ENCODE peak calls at places on chromosomes 3 and 15, in four cellular contexts. B, E, D and S are unnamed samples.

GRCh38 chr3:377158-377561 is 180.6 kb downstream of the CHL1 start:
- DNase-seq in D (no peak), E (no peak), B (no peak), S (peak)

GRCh38 chr15:50046868-50047267 is 72.2 kb downstream of the ATP8B4 start:
- DNase-seq in B (no peak), E (peak), D (no peak), S (peak)

GRCh38 chr3:55688154-55688553 is 201.0 kb upstream of the WNT5A start:
- DNase-seq in E (no peak), B (no peak), D (no peak), S (no peak)

GRCh38 chr3:175155172-175155571 is 296.0 kb downstream of the NAALADL2 start:
- DNase-seq in B (no peak), D (no peak), E (no peak), S (no peak)

GRCh38 chr15:90665288-90666134 is 51.6 kb upstream of the BLM start:
- DNase-seq in B (peak), D (no peak), E (peak), S (peak)

GRCh38 chr15:70095387-70096214 is 2.1 kb downstream of the TLE3 start:
- DNase-seq in E (no peak), B (peak), D (no peak), S (no peak)

GRCh38 chr3:151903501-151903991 is 30.1 kb downstream of the SUCNR1 start:
- DNase-seq in B (no peak), D (no peak), E (peak), S (peak)

GRCh38 chr15:80478075-80478474 is 73.9 kb downstream of the ARNT2 start:
- DNase-seq in E (peak), D (no peak), B (no peak), S (peak)

GRCh38 chr3:38579551-38580449 is 69.7 kb downstream of the SCN5A start:
- DNase-seq in E (no peak), D (no peak), B (peak), S (peak)

GRCh38 chr3:54374214-54374855 is 252.0 kb downstream of the CACNA2D3 start:
- DNase-seq in B (peak), D (no peak), E (no peak), S (no peak)

GRCh38 chr3:188239577-188239976 is 85.6 kb downstream of the LPP start:
- DNase-seq in D (no peak), B (no peak), E (no peak), S (no peak)

GRCh38 chr3:65778966-65779365 is 259.8 kb downstream of the MAGI1 start:
- DNase-seq in D (no peak), B (no peak), E (no peak), S (no peak)

GRCh38 chr15:34337557-34338306 is at the start of gene SLC12A6:
- DNase-seq in B (peak), D (peak), E (peak), S (peak)

GRCh38 chr3:18424213-18424861 is 802 bp downstream of the SATB1 start:
- DNase-seq in B (peak), E (no peak), D (no peak), S (no peak)

GRCh38 chr3:40930131-40930538 is 269.2 kb upstream of the CTNNB1 start:
- DNase-seq in B (peak), D (no peak), E (peak), S (no peak)

GRCh38 chr15:49868348-49868747 is 247.5 kb downstream of the DTWD1 start:
- DNase-seq in E (no peak), B (no peak), D (no peak), S (no peak)

GRCh38 chr3:37492468-37492867 is 318.1 kb upstream of the LRRFIP2 start:
- DNase-seq in E (no peak), D (no peak), B (no peak), S (no peak)

GRCh38 chr3:149983628-149984027 is 12.9 kb upstream of the PFN2 start:
- DNase-seq in E (no peak), B (no peak), D (no peak), S (no peak)

GRCh38 chr3:13866406-13866965 is 13.4 kb downstream of the WNT7A start:
- DNase-seq in E (no peak), B (no peak), D (no peak), S (no peak)

GRCh38 chr3:159788987-159789386 is 199.6 kb upstream of the IL12A start:
- DNase-seq in E (no peak), B (no peak), D (no peak), S (no peak)

GRCh38 chr15:80770356-80770705 is 8.8 kb upstream of the CEMIP start:
- DNase-seq in E (no peak), D (no peak), B (no peak), S (no peak)

GRCh38 chr3:79490165-79491028 is 277.4 kb downstream of the ROBO1 start:
- DNase-seq in D (no peak), E (peak), B (no peak), S (peak)

GRCh38 chr15:101396484-101397261 is 92.8 kb downstream of the PCSK6 start:
- DNase-seq in E (no peak), B (no peak), D (no peak), S (no peak)

GRCh38 chr3:191051037-191051436 is 148.0 kb upstream of the OSTN start:
- DNase-seq in D (no peak), B (no peak), E (no peak), S (peak)

GRCh38 chr3:156681003-156681402 is 6.6 kb downstream of the TIPARP start:
- DNase-seq in D (peak), B (peak), E (peak), S (peak)

GRCh38 chr15:100596792-100597191 is 5.2 kb downstream of the LINS1 start:
- DNase-seq in B (no peak), E (no peak), D (no peak), S (peak)

GRCh38 chr3:133211449-133211848 is 173.3 kb downstream of the TMEM108 start:
- DNase-seq in E (peak), D (no peak), B (peak), S (no peak)

GRCh38 chr15:31483053-31483923 is 156.7 kb downstream of the KLF13 start:
- DNase-seq in E (no peak), B (no peak), D (no peak), S (no peak)

GRCh38 chr3:68861521-68861920 is 70.8 kb downstream of the TAFA4 start:
- DNase-seq in B (no peak), E (no peak), D (no peak), S (no peak)

DNA sequence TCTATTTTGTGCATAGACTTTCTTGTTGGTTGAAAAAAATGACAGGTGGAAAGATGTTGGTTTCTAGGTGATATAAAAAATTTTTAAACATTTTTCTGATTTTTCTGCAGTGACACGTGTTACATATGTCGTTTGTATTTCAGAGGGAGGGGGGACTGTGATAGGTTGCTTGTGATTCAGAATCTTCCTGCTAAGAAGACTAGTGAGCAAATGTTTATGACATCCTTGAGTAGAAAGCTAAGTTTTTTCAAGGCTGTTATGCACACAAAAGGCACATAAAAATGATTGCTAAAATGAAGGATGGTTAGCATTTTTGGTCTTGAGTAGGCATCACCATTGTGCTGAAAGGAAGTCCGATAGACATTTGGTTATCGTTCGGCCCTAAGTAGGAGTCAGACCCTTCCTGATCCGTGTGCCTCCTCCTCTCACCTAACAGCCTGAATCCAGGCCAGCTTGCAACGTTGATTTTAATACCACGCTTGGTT is 1.5 kb downstream of the ZNF639 start:
- DNase-seq in B (no peak), E (peak), D (no peak), S (peak)
- H3K4me3 ChIP-seq in B (peak), E (peak), D (peak), S (peak)

DNA sequence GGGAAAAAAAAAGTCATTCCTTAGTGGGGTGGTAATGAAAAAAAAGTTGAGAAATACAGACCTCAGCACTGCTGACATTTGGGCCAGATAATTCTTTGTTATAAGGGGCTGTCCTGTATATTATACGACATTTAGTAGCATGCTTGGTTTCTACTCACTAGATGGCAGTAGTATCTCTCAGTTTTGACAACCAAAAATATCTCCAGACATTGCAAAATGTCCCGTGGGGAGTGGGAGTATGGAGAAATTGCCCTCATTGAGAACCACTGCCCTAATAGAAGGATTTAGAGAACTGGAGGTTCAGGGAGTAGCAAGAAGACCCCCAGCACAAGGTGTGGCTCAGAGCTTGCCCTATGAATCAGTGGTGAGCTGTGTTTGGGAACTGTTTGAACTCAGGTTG is 28.6 kb upstream of the TEX264 start:
- DNase-seq in E (no peak), D (no peak), B (no peak), S (no peak)
- TF ChIP-seq CTCF in E (peak), D (peak), B (peak), S (peak)

GRCh38 chr3:32105291-32106131 is 909 bp upstream of the GPD1L start:
- DNase-seq in B (no peak), D (no peak), E (no peak), S (peak)
- H3K4me3 ChIP-seq in B (no peak), D (peak), E (no peak), S (no peak)

GRCh38 chr3:81218023-81218422 is 543.4 kb downstream of the GBE1 start:
- DNase-seq in E (peak), D (no peak), B (peak), S (peak)
- TF ChIP-seq CTCF in E (peak), D (peak), B (peak), S (peak)

DNA sequence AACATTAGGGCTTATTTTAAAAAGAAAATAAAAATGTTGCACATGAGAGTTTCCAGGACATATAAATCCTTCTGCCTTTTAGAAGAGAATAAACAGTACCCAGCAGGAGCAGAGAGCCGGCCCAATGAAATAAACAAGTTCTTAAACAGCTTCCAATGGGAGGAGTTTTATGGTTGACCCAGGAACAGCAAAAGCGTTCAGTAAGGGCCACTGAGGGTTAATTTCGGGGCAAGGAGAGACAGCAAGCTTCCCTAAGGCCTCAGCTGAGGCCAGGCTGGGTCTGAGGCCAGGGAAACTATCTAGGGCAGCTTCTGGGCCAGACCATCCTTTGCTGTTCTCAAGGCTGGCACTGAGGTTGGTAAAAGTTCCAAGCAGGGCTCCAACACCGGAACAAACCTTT is 3.4 kb downstream of the PDZRN3 start:
- DNase-seq in B (no peak), E (no peak), D (no peak), S (peak)
- H3K4me3 ChIP-seq in B (no peak), E (no peak), D (peak), S (peak)

GRCh38 chr3:115380883-115381572 is 233.9 kb upstream of the ZBTB20 start:
- DNase-seq in E (no peak), B (no peak), D (no peak), S (peak)
- TF ChIP-seq CTCF in E (peak), B (no peak), D (no peak), S (peak)